ENCODE peak calls at places on chromosomes 11 and 22, in five cellular contexts. One of them, this sample, is unnamed.

GRCh38 chr11:35166369-35167360 is 27.7 kb downstream of the CD44 start:
- DNase-seq in stomach: no peak
- DNase-seq in A172: peak
- DNase-seq in NCI-H2029: no peak
- DNase-seq in astrocyte of the cerebellum: peak
- DNase-seq in this sample: peak

GRCh38 chr22:46812786-46813185 is 50.3 kb downstream of the TBC1D22A start:
- DNase-seq in stomach: no peak
- DNase-seq in A172: no peak
- DNase-seq in NCI-H2029: no peak
- DNase-seq in astrocyte of the cerebellum: no peak
- DNase-seq in this sample: no peak

GRCh38 chr11:119791047-119791446 is 62.0 kb upstream of the NECTIN1 start:
- DNase-seq in stomach: no peak
- DNase-seq in A172: no peak
- DNase-seq in NCI-H2029: no peak
- DNase-seq in astrocyte of the cerebellum: no peak
- DNase-seq in this sample: no peak

GRCh38 chr22:29310065-29310862 is 3.8 kb downstream of the GAS2L1 start:
- DNase-seq in stomach: no peak
- DNase-seq in A172: no peak
- DNase-seq in NCI-H2029: no peak
- DNase-seq in astrocyte of the cerebellum: no peak
- DNase-seq in this sample: no peak

GRCh38 chr11:65113361-65113756 is 1.7 kb downstream of the TM7SF2 start:
- DNase-seq in stomach: no peak
- DNase-seq in A172: no peak
- DNase-seq in NCI-H2029: peak
- DNase-seq in astrocyte of the cerebellum: no peak
- DNase-seq in this sample: no peak

GRCh38 chr11:119729581-119730346 is 764 bp upstream of the NECTIN1 start:
- DNase-seq in stomach: peak
- DNase-seq in A172: peak
- DNase-seq in NCI-H2029: no peak
- DNase-seq in astrocyte of the cerebellum: no peak
- DNase-seq in this sample: peak

GRCh38 chr22:46046299-46046685 is 69.3 kb upstream of the WNT7B start:
- DNase-seq in stomach: no peak
- DNase-seq in A172: no peak
- DNase-seq in NCI-H2029: no peak
- DNase-seq in astrocyte of the cerebellum: no peak
- DNase-seq in this sample: no peak

GRCh38 chr11:46491661-46492331 is 100.2 kb upstream of the CHRM4 start:
- DNase-seq in stomach: no peak
- DNase-seq in A172: no peak
- DNase-seq in NCI-H2029: no peak
- DNase-seq in astrocyte of the cerebellum: no peak
- DNase-seq in this sample: no peak